ENCODE peak calls at places on chromosome 14, in nine cellular contexts. W is tibial artery, X is lower leg skin, Q is PC-3, G is IMR-90, D is esophagus squamous epithelium, R is GM23338, M is cardiac fibroblast, H is right atrium auricular region. F is an unnamed sample.

GRCh38 chr14:95328876-95329503 is 9.3 kb upstream of the CLMN start:
- DNase-seq in W (no peak), X (no peak), Q (no peak), G (no peak), D (no peak), R (no peak), M (no peak), H (no peak), F (no peak)

GRCh38 chr14:73741386-73741875 is 27.2 kb upstream of the PNMA1 start:
- DNase-seq in W (peak; percentile 74), X (no peak), Q (peak; percentile 80), G (peak; percentile 66), D (no peak), R (peak; percentile 71), M (peak; percentile 78), H (peak; percentile 82), F (no peak)

GRCh38 chr14:91396959-91397815 is 20.4 kb downstream of the CCDC88C start:
- DNase-seq in W (no peak), X (no peak), Q (no peak), G (no peak), D (no peak), R (peak; percentile 72), M (no peak), H (no peak), F (no peak)

GRCh38 chr14:77026166-77026929 is 2.2 kb downstream of the IRF2BPL start:
- DNase-seq in W (peak; percentile 42), X (no peak), Q (peak; percentile 37), G (peak; percentile 51), D (no peak), R (peak; percentile 56), M (peak; percentile 62), H (no peak), F (no peak)

GRCh38 chr14:93156693-93157369 is 27.9 kb downstream of the MOAP1 start:
- DNase-seq in W (no peak), X (no peak), Q (peak; percentile 39), G (no peak), D (no peak), R (no peak), M (no peak), H (no peak), F (no peak)

GRCh38 chr14:90510208-90510607 is 113.4 kb downstream of the CALM1 start:
- DNase-seq in W (no peak), X (peak; percentile 73), Q (peak; percentile 10), G (no peak), D (no peak), R (peak; percentile 57), M (no peak), H (peak; percentile 76), F (no peak)

GRCh38 chr14:76780058-76780345 is 18.7 kb downstream of the VASH1 start:
- DNase-seq in W (no peak), X (no peak), Q (no peak), G (no peak), D (no peak), R (no peak), M (no peak), H (no peak), F (no peak)

GRCh38 chr14:21199611-21200570 is 44.0 kb upstream of the OR5AU1 start:
- DNase-seq in W (no peak), X (no peak), Q (peak; percentile 32), G (peak; percentile 80), D (no peak), R (no peak), M (no peak), H (no peak), F (no peak)

GRCh38 chr14:32896979-32897723 is 41.5 kb upstream of the NPAS3 start:
- DNase-seq in W (no peak), X (no peak), Q (peak; percentile 53), G (peak; percentile 7), D (no peak), R (no peak), M (peak; percentile 22), H (no peak), F (peak; percentile 18)

GRCh38 chr14:71165121-71165574 is 257.9 kb downstream of the PCNX1 start:
- DNase-seq in W (no peak), X (no peak), Q (no peak), G (peak; percentile 6), D (no peak), R (no peak), M (no peak), H (no peak), F (no peak)

GRCh38 chr14:91927216-91927615 is 20.3 kb downstream of the FBLN5 start:
- DNase-seq in W (no peak), X (no peak), Q (no peak), G (peak; percentile 11), D (no peak), R (no peak), M (peak; percentile 22), H (no peak), F (no peak)

GRCh38 chr14:93045965-93046695 is 69.6 kb downstream of the ITPK1 start:
- DNase-seq in W (no peak), X (no peak), Q (peak; percentile 53), G (peak; percentile 86), D (no peak), R (no peak), M (peak; percentile 56), H (no peak), F (peak; percentile 62)

GRCh38 chr14:71070169-71070568 is 162.9 kb downstream of the PCNX1 start:
- DNase-seq in W (no peak), X (no peak), Q (peak; percentile 67), G (peak; percentile 35), D (no peak), R (no peak), M (no peak), H (no peak), F (no peak)

GRCh38 chr14:40213701-40214100 is 781.5 kb upstream of the FBXO33 start:
- DNase-seq in W (no peak), X (no peak), Q (peak; percentile 62), G (no peak), D (no peak), R (no peak), M (no peak), H (no peak), F (no peak)

GRCh38 chr14:22184157-22185025 is 404.6 kb downstream of the DAD1 start:
- DNase-seq in W (no peak), X (no peak), Q (peak; percentile 30), G (peak; percentile 86), D (no peak), R (no peak), M (no peak), H (no peak), F (peak; percentile 40)

GRCh38 chr14:75726326-75726725 is 65.3 kb downstream of the TTLL5 start:
- DNase-seq in W (no peak), X (no peak), Q (no peak), G (no peak), D (no peak), R (no peak), M (no peak), H (no peak), F (no peak)

GRCh38 chr14:65703996-65704395 is 291.5 kb downstream of the FUT8 start:
- DNase-seq in W (no peak), X (no peak), Q (no peak), G (peak; percentile 34), D (no peak), R (peak; percentile 21), M (peak; percentile 6), H (no peak), F (no peak)

GRCh38 chr14:81302613-81303012 is 81.9 kb upstream of the GTF2A1 start:
- DNase-seq in W (no peak), X (no peak), Q (no peak), G (no peak), D (no peak), R (peak; percentile 71), M (no peak), H (no peak), F (no peak)
- TF ChIP-seq CTCF in W (no peak), X (no peak), Q (no peak), G (no peak), D (peak; percentile 24), R (peak; percentile 51), M (no peak), H (no peak), F (no peak)

GRCh38 chr14:96762650-96763049 is 34.5 kb upstream of the VRK1 start:
- DNase-seq in W (no peak), X (no peak), Q (peak; percentile 78), G (peak; percentile 58), D (no peak), R (peak; percentile 93), M (peak; percentile 68), H (no peak), F (no peak)
- H3K4me3 ChIP-seq in W (no peak overlapping the region), X (no peak overlapping the region), Q (no peak overlapping the region), G (no peak overlapping the region), D (no peak overlapping the region), R (peak overlapping the region; percentile 24), M (no peak overlapping the region), H (no peak overlapping the region), F (no peak overlapping the region)

DNA sequence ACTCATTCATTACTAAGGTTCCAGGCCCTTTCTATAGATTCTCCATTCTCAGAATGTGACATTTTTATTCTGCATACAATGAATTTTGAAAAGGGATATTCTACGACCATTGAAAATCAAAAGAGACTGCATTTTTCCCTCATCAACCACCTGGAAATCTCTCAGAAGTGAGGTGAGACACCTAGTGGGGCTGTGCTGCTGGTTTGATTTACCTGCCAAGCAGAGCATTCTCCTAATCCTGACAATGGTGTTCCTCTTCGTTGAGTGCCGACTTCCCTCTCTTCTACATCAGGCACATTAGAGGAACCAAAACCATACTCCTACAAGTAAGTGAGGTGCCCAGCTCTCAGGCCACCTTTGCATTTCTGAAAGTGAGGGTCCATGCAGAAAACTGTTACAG is 14.9 kb downstream of the CKB start:
- DNase-seq in W (no peak), X (no peak), Q (no peak), G (no peak), D (no peak), R (no peak), M (no peak), H (no peak), F (no peak)
- TF ChIP-seq CTCF in W (no peak), X (no peak), Q (no peak), G (no peak), D (no peak), R (no peak), M (no peak), H (no peak), F (no peak)

GRCh38 chr14:102524026-102524450 is 14.5 kb upstream of the ANKRD9 start:
- DNase-seq in W (no peak), X (no peak), Q (no peak), G (no peak), D (no peak), R (peak; percentile 55), M (no peak), H (no peak), F (no peak)
- H3K4me3 ChIP-seq in W (peak overlapping the region; percentile 70), X (no peak overlapping the region), Q (peak overlapping the region; percentile 34), G (no peak overlapping the region), D (peak overlapping the region; percentile 76), R (peak overlapping the region; percentile 62), M (no peak overlapping the region), H (peak overlapping the region; percentile 66), F (peak overlapping the region; percentile 62)

GRCh38 chr14:69319911-69320310 is 60.0 kb downstream of the GALNT16 start:
- DNase-seq in W (no peak), X (no peak), Q (no peak), G (no peak), D (no peak), R (no peak), M (no peak), H (no peak), F (no peak)
- TF ChIP-seq CTCF in W (no peak), X (no peak), Q (no peak), G (no peak), D (no peak), R (no peak), M (no peak), H (no peak), F (no peak)